ENCODE peak calls at places on chromosomes 6 and 20, in seven cellular contexts. One of them, this sample, is unnamed.

GRCh38 chr20:53940883-53941546 is 129.4 kb downstream of the BCAS1 start:
- DNase-seq in PC-3: peak; percentile 91
- DNase-seq in nephron progenitor cell: peak; percentile 25
- DNase-seq in fibroblast of mammary gland: peak; percentile 85
- DNase-seq in endodermal cell: no peak
- DNase-seq in lower leg skin: no peak
- DNase-seq in heart right ventricle: peak; percentile 48
- DNase-seq in this sample: no peak

GRCh38 chr6:123925360-123925759 is 121.7 kb downstream of the NKAIN2 start:
- DNase-seq in nephron progenitor cell: no peak
- DNase-seq in endodermal cell: no peak
- DNase-seq in PC-3: no peak
- DNase-seq in fibroblast of mammary gland: no peak
- DNase-seq in lower leg skin: no peak
- DNase-seq in heart right ventricle: no peak
- DNase-seq in this sample: no peak

GRCh38 chr6:168150551-168151444 is 71.8 kb upstream of the FRMD1 start:
- DNase-seq in lower leg skin: peak; percentile 10
- DNase-seq in heart right ventricle: no peak
- DNase-seq in endodermal cell: peak; percentile 72
- DNase-seq in PC-3: peak; percentile 2
- DNase-seq in nephron progenitor cell: peak; percentile 45
- DNase-seq in fibroblast of mammary gland: no peak
- DNase-seq in this sample: no peak

GRCh38 chr20:46580613-46581012 is 30.2 kb upstream of the OCSTAMP start:
- DNase-seq in fibroblast of mammary gland: no peak
- DNase-seq in PC-3: no peak
- DNase-seq in nephron progenitor cell: no peak
- DNase-seq in lower leg skin: no peak
- DNase-seq in endodermal cell: no peak
- DNase-seq in heart right ventricle: no peak
- DNase-seq in this sample: no peak

GRCh38 chr6:113522376-113522775 is 334.8 kb upstream of the MARCKS start:
- DNase-seq in nephron progenitor cell: no peak
- DNase-seq in fibroblast of mammary gland: no peak
- DNase-seq in endodermal cell: no peak
- DNase-seq in lower leg skin: no peak
- DNase-seq in heart right ventricle: no peak
- DNase-seq in PC-3: no peak
- DNase-seq in this sample: no peak

GRCh38 chr6:37077459-37078296 is 72.2 kb downstream of the FGD2 start:
- DNase-seq in endodermal cell: peak; percentile 83
- DNase-seq in nephron progenitor cell: peak; percentile 71
- DNase-seq in heart right ventricle: peak; percentile 70
- DNase-seq in fibroblast of mammary gland: peak; percentile 97
- DNase-seq in lower leg skin: peak; percentile 63
- DNase-seq in PC-3: no peak
- DNase-seq in this sample: no peak

GRCh38 chr6:135226537-135226936 is 45.4 kb downstream of the MYB start:
- DNase-seq in endodermal cell: no peak
- DNase-seq in nephron progenitor cell: no peak
- DNase-seq in PC-3: no peak
- DNase-seq in fibroblast of mammary gland: no peak
- DNase-seq in lower leg skin: no peak
- DNase-seq in heart right ventricle: no peak
- DNase-seq in this sample: no peak

GRCh38 chr6:125930810-125931418 is 25.7 kb upstream of the HINT3 start:
- DNase-seq in lower leg skin: no peak
- DNase-seq in heart right ventricle: no peak
- DNase-seq in nephron progenitor cell: no peak
- DNase-seq in endodermal cell: no peak
- DNase-seq in fibroblast of mammary gland: no peak
- DNase-seq in PC-3: no peak
- DNase-seq in this sample: no peak

GRCh38 chr20:63297796-63298572 is 5.0 kb downstream of the COL20A1 start:
- DNase-seq in heart right ventricle: no peak
- DNase-seq in endodermal cell: no peak
- DNase-seq in PC-3: no peak
- DNase-seq in nephron progenitor cell: no peak
- DNase-seq in fibroblast of mammary gland: no peak
- DNase-seq in lower leg skin: no peak
- DNase-seq in this sample: no peak

GRCh38 chr20:19858972-19859371 is 100.9 kb downstream of the RIN2 start:
- DNase-seq in fibroblast of mammary gland: peak; percentile 91
- DNase-seq in nephron progenitor cell: no peak
- DNase-seq in heart right ventricle: no peak
- DNase-seq in PC-3: peak; percentile 38
- DNase-seq in lower leg skin: no peak
- DNase-seq in endodermal cell: no peak
- DNase-seq in this sample: no peak

GRCh38 chr20:53693265-53693871 is 99.7 kb upstream of the ZNF217 start:
- DNase-seq in heart right ventricle: no peak
- DNase-seq in nephron progenitor cell: no peak
- DNase-seq in lower leg skin: no peak
- DNase-seq in PC-3: no peak
- DNase-seq in fibroblast of mammary gland: no peak
- DNase-seq in endodermal cell: no peak
- DNase-seq in this sample: no peak

GRCh38 chr6:110178626-110179405 is 654 bp downstream of the WASF1 start:
- DNase-seq in PC-3: peak; percentile 50
- DNase-seq in lower leg skin: peak; percentile 28
- DNase-seq in fibroblast of mammary gland: peak; percentile 67
- DNase-seq in endodermal cell: peak; percentile 76
- DNase-seq in heart right ventricle: peak; percentile 22
- DNase-seq in nephron progenitor cell: peak; percentile 42
- DNase-seq in this sample: no peak
- TF ChIP-seq CTCF in PC-3: peak; percentile 66
- TF ChIP-seq CTCF in lower leg skin: no peak
- TF ChIP-seq CTCF in fibroblast of mammary gland: peak; percentile 78
- TF ChIP-seq CTCF in endodermal cell: peak; percentile 75
- TF ChIP-seq CTCF in heart right ventricle: peak; percentile 54
- TF ChIP-seq CTCF in nephron progenitor cell: peak; percentile 17
- TF ChIP-seq CTCF in this sample: peak; percentile 45

GRCh38 chr6:140437619-140438345 is 1063.3 kb upstream of the CITED2 start:
- DNase-seq in PC-3: no peak
- DNase-seq in fibroblast of mammary gland: no peak
- DNase-seq in heart right ventricle: no peak
- DNase-seq in endodermal cell: no peak
- DNase-seq in nephron progenitor cell: peak; percentile 10
- DNase-seq in lower leg skin: no peak
- DNase-seq in this sample: no peak

GRCh38 chr6:140440223-140440810 is 1065.9 kb upstream of the CITED2 start:
- DNase-seq in heart right ventricle: no peak
- DNase-seq in PC-3: no peak
- DNase-seq in lower leg skin: no peak
- DNase-seq in nephron progenitor cell: no peak
- DNase-seq in fibroblast of mammary gland: no peak
- DNase-seq in endodermal cell: no peak
- DNase-seq in this sample: no peak

GRCh38 chr6:140438346-140438735 is 1063.9 kb upstream of the CITED2 start:
- DNase-seq in lower leg skin: no peak
- DNase-seq in heart right ventricle: no peak
- DNase-seq in nephron progenitor cell: no peak
- DNase-seq in fibroblast of mammary gland: no peak
- DNase-seq in PC-3: no peak
- DNase-seq in endodermal cell: no peak
- DNase-seq in this sample: no peak

GRCh38 chr6:140445474-140446004 is 1071.1 kb upstream of the CITED2 start:
- DNase-seq in lower leg skin: no peak
- DNase-seq in PC-3: peak; percentile 48
- DNase-seq in fibroblast of mammary gland: peak; percentile 61
- DNase-seq in endodermal cell: no peak
- DNase-seq in nephron progenitor cell: no peak
- DNase-seq in heart right ventricle: no peak
- DNase-seq in this sample: no peak

DNA sequence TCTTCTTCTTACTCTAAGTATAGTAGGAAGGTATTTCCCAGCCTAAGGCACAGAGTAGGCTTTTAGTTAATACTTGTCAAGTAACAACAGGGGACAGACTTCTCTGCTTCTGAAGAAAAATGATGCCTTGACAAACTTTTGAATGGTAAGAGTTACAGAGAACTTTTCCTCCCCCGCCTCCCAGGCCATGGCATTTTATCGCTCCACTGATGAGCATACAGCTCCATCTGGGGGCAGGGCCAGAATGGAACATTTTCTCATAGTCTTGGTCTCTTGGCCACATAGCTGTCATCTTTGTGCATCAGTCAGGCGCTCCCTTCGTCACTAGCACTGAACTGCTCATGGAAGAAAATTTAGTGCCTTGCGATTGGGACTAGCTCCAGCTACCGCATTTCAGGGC is 1066.8 kb upstream of the CITED2 start:
- DNase-seq in nephron progenitor cell: peak; percentile 66
- DNase-seq in endodermal cell: peak; percentile 85
- DNase-seq in PC-3: peak; percentile 58
- DNase-seq in heart right ventricle: peak; percentile 79
- DNase-seq in lower leg skin: peak; percentile 41
- DNase-seq in fibroblast of mammary gland: peak; percentile 48
- DNase-seq in this sample: no peak
- TF ChIP-seq CTCF in nephron progenitor cell: peak; percentile 47
- TF ChIP-seq CTCF in endodermal cell: peak; percentile 73
- TF ChIP-seq CTCF in PC-3: peak; percentile 59
- TF ChIP-seq CTCF in heart right ventricle: peak; percentile 58
- TF ChIP-seq CTCF in lower leg skin: no peak
- TF ChIP-seq CTCF in fibroblast of mammary gland: peak; percentile 35
- TF ChIP-seq CTCF in this sample: peak; percentile 23

DNA sequence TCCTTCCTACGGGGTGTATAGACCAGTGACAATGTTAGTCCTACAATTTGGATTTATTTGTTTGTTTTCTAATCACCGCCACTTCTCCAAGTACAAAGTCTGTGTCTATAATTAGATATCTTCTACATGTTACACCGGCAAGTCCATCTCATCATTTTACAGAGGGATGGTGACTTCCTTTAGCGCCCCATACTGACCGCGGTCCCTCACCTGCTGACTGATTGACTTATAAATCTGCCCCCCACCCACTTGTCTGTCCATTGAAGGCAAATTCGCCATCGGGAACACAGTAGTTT is 8.9 kb upstream of the NR2E1 start:
- DNase-seq in heart right ventricle: no peak
- DNase-seq in lower leg skin: no peak
- DNase-seq in endodermal cell: no peak
- DNase-seq in fibroblast of mammary gland: no peak
- DNase-seq in nephron progenitor cell: no peak
- DNase-seq in PC-3: no peak
- DNase-seq in this sample: no peak
- TF ChIP-seq CTCF in heart right ventricle: no peak
- TF ChIP-seq CTCF in lower leg skin: no peak
- TF ChIP-seq CTCF in endodermal cell: no peak
- TF ChIP-seq CTCF in fibroblast of mammary gland: no peak
- TF ChIP-seq CTCF in nephron progenitor cell: no peak
- TF ChIP-seq CTCF in PC-3: no peak
- TF ChIP-seq CTCF in this sample: no peak

DNA sequence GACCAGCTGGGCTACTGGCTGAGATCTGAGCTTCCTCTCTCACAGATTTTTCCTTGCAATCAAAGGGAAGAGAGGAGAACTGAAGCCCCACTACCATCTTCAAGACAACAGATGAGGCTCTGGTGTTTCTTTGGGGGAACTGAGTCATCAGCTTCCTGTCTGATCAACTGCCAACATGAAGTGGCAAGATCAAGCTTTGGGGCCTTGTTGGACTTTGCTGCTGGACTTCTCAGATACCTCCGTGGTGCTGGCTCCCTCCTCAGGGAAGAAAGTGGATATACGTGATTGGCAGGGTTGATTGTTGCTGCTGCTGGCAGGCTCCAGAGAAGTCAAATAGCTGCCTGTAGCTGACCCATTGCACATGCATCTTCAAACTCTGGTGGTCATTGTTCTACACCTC is 3.6 kb upstream of the TOX2 start:
- DNase-seq in fibroblast of mammary gland: peak; percentile 79
- DNase-seq in PC-3: peak; percentile 62
- DNase-seq in heart right ventricle: no peak
- DNase-seq in lower leg skin: no peak
- DNase-seq in nephron progenitor cell: no peak
- DNase-seq in endodermal cell: peak; percentile 63
- DNase-seq in this sample: no peak
- TF ChIP-seq CTCF in fibroblast of mammary gland: peak; percentile 34
- TF ChIP-seq CTCF in PC-3: peak; percentile 53
- TF ChIP-seq CTCF in heart right ventricle: no peak
- TF ChIP-seq CTCF in lower leg skin: no peak
- TF ChIP-seq CTCF in nephron progenitor cell: no peak
- TF ChIP-seq CTCF in endodermal cell: peak; percentile 57
- TF ChIP-seq CTCF in this sample: no peak

GRCh38 chr6:32995448-32995847 is 13.9 kb downstream of the HLA-DOA start:
- DNase-seq in lower leg skin: no peak
- DNase-seq in PC-3: no peak
- DNase-seq in heart right ventricle: no peak
- DNase-seq in endodermal cell: no peak
- DNase-seq in nephron progenitor cell: no peak
- DNase-seq in fibroblast of mammary gland: no peak
- DNase-seq in this sample: no peak

GRCh38 chr6:33004940-33005339 is 4.5 kb downstream of the HLA-DOA start:
- DNase-seq in heart right ventricle: no peak
- DNase-seq in PC-3: no peak
- DNase-seq in nephron progenitor cell: no peak
- DNase-seq in endodermal cell: no peak
- DNase-seq in fibroblast of mammary gland: no peak
- DNase-seq in lower leg skin: no peak
- DNase-seq in this sample: no peak

GRCh38 chr6:33001685-33002084 is 7.7 kb downstream of the HLA-DOA start:
- DNase-seq in PC-3: no peak
- DNase-seq in lower leg skin: no peak
- DNase-seq in fibroblast of mammary gland: no peak
- DNase-seq in endodermal cell: no peak
- DNase-seq in nephron progenitor cell: no peak
- DNase-seq in heart right ventricle: no peak
- DNase-seq in this sample: no peak

DNA sequence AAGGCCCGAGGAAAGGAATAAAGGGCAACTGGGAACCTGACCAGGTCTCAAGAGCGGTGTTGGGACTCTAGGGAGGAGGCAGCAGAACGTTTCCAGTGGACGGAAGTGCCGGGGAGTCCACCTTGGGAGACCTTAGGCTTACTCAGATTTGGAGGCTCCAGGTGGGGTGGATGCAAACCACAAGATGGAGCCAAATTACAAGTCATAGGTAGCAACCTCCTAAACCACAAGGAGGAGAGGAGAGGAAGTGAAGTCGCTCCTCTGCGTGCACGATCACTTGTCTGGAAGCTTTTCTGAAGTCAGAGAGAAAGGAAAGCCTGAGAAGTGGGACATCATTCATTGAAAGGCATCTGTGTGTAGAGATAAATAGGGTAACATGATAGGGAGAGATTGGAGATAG is 9.3 kb downstream of the HLA-DOA start:
- DNase-seq in endodermal cell: peak; percentile 88
- DNase-seq in fibroblast of mammary gland: no peak
- DNase-seq in lower leg skin: no peak
- DNase-seq in nephron progenitor cell: no peak
- DNase-seq in heart right ventricle: no peak
- DNase-seq in PC-3: peak; percentile 64
- DNase-seq in this sample: no peak
- TF ChIP-seq CTCF in endodermal cell: peak; percentile 89
- TF ChIP-seq CTCF in fibroblast of mammary gland: no peak
- TF ChIP-seq CTCF in lower leg skin: no peak
- TF ChIP-seq CTCF in nephron progenitor cell: no peak
- TF ChIP-seq CTCF in heart right ventricle: no peak
- TF ChIP-seq CTCF in PC-3: peak; percentile 61
- TF ChIP-seq CTCF in this sample: peak; percentile 19

DNA sequence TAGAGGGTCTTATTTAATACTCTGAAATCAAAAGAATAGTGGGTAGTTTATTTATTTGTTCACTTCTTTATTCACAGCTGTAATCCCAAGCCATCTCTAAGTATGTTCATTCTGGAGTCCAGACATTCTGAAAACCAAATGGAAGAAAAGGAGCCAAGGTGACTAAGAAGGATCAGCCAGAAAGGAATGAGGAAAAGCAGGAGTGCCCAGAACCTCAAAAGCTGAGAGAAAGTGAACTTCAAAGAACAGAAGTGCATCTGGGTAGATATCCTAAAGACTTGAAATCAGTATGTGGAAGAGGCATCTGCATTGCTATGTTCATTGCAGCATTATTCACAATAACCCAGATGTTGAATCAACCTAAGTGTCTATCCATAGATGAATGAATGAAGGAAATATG is 94.8 kb downstream of the VIP start:
- DNase-seq in nephron progenitor cell: no peak
- DNase-seq in lower leg skin: no peak
- DNase-seq in endodermal cell: no peak
- DNase-seq in fibroblast of mammary gland: no peak
- DNase-seq in PC-3: no peak
- DNase-seq in heart right ventricle: no peak
- DNase-seq in this sample: no peak
- TF ChIP-seq CTCF in nephron progenitor cell: no peak
- TF ChIP-seq CTCF in lower leg skin: no peak
- TF ChIP-seq CTCF in endodermal cell: no peak
- TF ChIP-seq CTCF in fibroblast of mammary gland: no peak
- TF ChIP-seq CTCF in PC-3: no peak
- TF ChIP-seq CTCF in heart right ventricle: no peak
- TF ChIP-seq CTCF in this sample: no peak